ENCODE peak calls at places on chromosome 14, in six cellular contexts. W, R, V, B, O and F are unnamed samples.

GRCh38 chr14:59254911-59255545 is 66.6 kb downstream of the DAAM1 start:
- DNase-seq in O (no peak), W (peak; percentile 93), B (peak; percentile 73), V (peak; percentile 38), R (no peak), F (no peak)

GRCh38 chr14:84080961-84081360 is 1449.0 kb upstream of the FLRT2 start:
- DNase-seq in W (no peak), V (no peak), O (no peak), R (no peak), B (no peak), F (peak; percentile 34)

GRCh38 chr14:94601961-94602391 is 10.2 kb upstream of the SERPINA3 start:
- DNase-seq in B (peak; percentile 94), W (peak; percentile 97), O (no peak), V (peak; percentile 53), R (peak; percentile 71), F (peak; percentile 81)

GRCh38 chr14:69487226-69487625 is 2.7 kb downstream of the PLEKHD1 start:
- DNase-seq in R (no peak), O (no peak), V (no peak), W (no peak), B (no peak), F (no peak)

GRCh38 chr14:94001501-94002396 is 4.6 kb downstream of the CCDC197 start:
- DNase-seq in R (peak; percentile 47), V (peak; percentile 59), W (peak; percentile 75), O (peak; percentile 67), B (peak; percentile 82), F (peak; percentile 86)

GRCh38 chr14:33564774-33565630 is 385.9 kb downstream of the EGLN3 start:
- DNase-seq in O (no peak), V (no peak), W (peak; percentile 81), B (no peak), R (no peak), F (peak; percentile 18)

GRCh38 chr14:74888164-74889158 is 6.7 kb downstream of the DLST start:
- DNase-seq in R (no peak), O (peak; percentile 54), W (no peak), B (no peak), V (no peak), F (no peak)

GRCh38 chr14:60166144-60166543 is 946 bp upstream of the DHRS7 start:
- DNase-seq in O (no peak), B (no peak), R (no peak), V (no peak), W (no peak), F (no peak)

GRCh38 chr14:72657214-72657921 is 236.5 kb downstream of the DPF3 start:
- DNase-seq in O (no peak), R (no peak), V (no peak), W (no peak), B (no peak), F (no peak)

GRCh38 chr14:32620724-32621123 is 291.6 kb downstream of the AKAP6 start:
- DNase-seq in B (no peak), R (no peak), V (no peak), O (no peak), W (no peak), F (peak; percentile 30)

GRCh38 chr14:22626590-22626989 is 17.6 kb downstream of the OR6J1 start:
- DNase-seq in B (no peak), R (no peak), W (no peak), V (no peak), O (no peak), F (no peak)

GRCh38 chr14:94622653-94623421 is 10.6 kb downstream of the SERPINA3 start:
- DNase-seq in R (no peak), W (no peak), B (peak; percentile 25), O (no peak), V (no peak), F (no peak)

GRCh38 chr14:87888136-87888999 is 104.6 kb downstream of the GALC start:
- DNase-seq in V (no peak), W (no peak), O (peak; percentile 61), R (no peak), B (no peak), F (no peak)

GRCh38 chr14:75450381-75451276 is 22.8 kb downstream of the JDP2 start:
- DNase-seq in B (peak; percentile 84), O (no peak), R (peak; percentile 84), W (peak; percentile 24), V (peak; percentile 63), F (no peak)

GRCh38 chr14:71753126-71753830 is 179.0 kb upstream of the RGS6 start:
- DNase-seq in B (peak; percentile 92), R (peak; percentile 63), V (peak; percentile 91), W (peak; percentile 96), O (peak; percentile 85), F (peak; percentile 79)

GRCh38 chr14:74364271-74364880 is 16.1 kb downstream of the VRTN start:
- DNase-seq in W (no peak), B (no peak), V (no peak), R (no peak), O (no peak), F (no peak)

GRCh38 chr14:45491914-45492313 is 238.9 kb upstream of the MIS18BP1 start:
- DNase-seq in B (no peak), R (no peak), V (no peak), O (no peak), W (no peak), F (no peak)

GRCh38 chr14:50775357-50775756 is 55.6 kb downstream of the NIN start:
- DNase-seq in W (peak; percentile 73), V (no peak), R (no peak), O (no peak), B (no peak), F (peak; percentile 83)

GRCh38 chr14:35286707-35287106 is 5.5 kb upstream of the PSMA6 start:
- DNase-seq in R (no peak), O (no peak), B (no peak), V (no peak), W (no peak), F (no peak)

GRCh38 chr14:104370256-104370870 is 209.2 kb upstream of the C14orf180 start:
- DNase-seq in R (peak; percentile 16), B (no peak), O (peak; percentile 74), V (peak; percentile 45), W (no peak), F (no peak)

GRCh38 chr14:48726080-48726642 is 860.0 kb downstream of the RPS29 start:
- DNase-seq in B (no peak), W (peak; percentile 26), V (no peak), R (no peak), O (no peak), F (no peak)

GRCh38 chr14:92651793-92652382 is 96.5 kb downstream of the LGMN start:
- DNase-seq in R (no peak), O (no peak), W (no peak), B (peak; percentile 85), V (peak; percentile 67), F (no peak)

GRCh38 chr14:69333791-69334337 is 64.2 kb downstream of the ERH start:
- DNase-seq in W (no peak), R (no peak), O (no peak), V (no peak), B (no peak), F (no peak)

GRCh38 chr14:31038521-31039166 is 12.5 kb upstream of the STRN3 start:
- DNase-seq in O (no peak), W (peak; percentile 62), B (no peak), V (no peak), R (no peak), F (peak; percentile 36)

DNA sequence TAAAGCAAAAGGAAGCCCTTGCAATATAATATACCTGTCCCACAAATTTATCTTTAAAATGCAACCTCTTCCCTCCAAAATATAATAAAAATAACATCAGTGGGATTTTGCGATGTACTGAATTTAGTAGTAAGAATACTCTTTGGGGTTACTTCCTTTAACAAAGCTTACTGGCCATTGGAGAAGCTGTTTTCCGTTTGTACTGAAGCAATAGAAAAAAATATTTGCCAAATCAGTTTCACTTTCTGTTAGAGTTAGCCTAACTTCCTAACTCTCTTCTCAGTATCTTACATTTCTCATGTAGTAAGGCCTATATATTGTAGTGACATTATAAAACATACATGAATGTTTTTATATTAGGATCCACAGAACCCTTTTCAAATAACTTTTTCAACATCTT is 3.7 kb downstream of the MAX start:
- DNase-seq in B (no peak), W (peak; percentile 41), O (no peak), R (no peak), V (no peak), F (no peak)
- H3K4me3 ChIP-seq in B (peak overlapping the region; percentile 21), W (no peak overlapping the region), O (no peak overlapping the region), R (no peak overlapping the region), V (peak overlapping the region; percentile 22), F (peak overlapping the region; percentile 12)

DNA sequence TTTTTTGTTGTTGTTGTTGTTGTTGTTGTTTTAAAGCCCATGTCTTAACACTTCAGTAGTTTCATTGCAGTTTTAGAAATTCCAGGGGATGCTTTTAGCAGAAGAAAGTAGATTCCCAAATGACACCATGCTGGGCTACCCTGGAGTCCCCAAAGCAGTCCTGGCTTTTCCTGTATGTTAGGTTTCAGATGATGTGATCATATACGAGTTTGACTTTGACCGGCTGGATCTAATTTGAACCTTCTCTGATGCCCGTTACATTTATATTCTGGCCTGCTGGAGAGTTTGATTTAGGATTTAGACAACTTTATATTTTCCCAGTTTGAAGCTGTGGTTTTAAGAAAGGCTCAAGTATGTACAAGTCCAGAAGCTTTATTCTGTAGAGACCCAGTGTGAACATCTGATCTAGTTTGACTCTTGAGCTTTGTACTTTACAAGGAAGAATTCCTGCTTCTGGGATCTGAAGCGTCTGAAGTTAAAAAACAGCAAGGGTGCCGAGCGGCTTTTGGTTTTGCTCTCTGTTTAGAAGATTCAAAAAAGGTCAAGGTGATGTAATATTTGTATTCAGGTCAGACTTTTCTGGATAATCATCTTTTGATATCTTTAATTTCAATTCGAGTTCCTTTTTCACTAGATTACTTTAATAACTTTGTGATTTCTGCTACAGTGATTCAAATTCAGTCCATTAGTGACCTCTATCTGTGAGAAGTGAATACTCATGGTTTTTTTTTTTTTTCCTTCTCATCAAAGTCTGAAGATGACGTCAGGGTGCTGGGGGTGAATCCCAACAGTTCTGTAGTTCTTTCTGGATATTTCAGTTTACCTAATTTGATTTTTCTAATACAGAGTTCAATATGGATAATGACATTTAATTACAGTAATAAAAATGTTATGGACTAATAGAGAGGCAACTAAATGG is 6.2 kb downstream of the FLRT2 start:
- DNase-seq in B (no peak), W (peak; percentile 69), V (no peak), O (no peak), R (no peak), F (peak; percentile 79)
- H3K4me3 ChIP-seq in B (peak overlapping the region; percentile 13), W (peak overlapping the region; percentile 6), V (peak overlapping the region; percentile 10), O (no peak overlapping the region), R (no peak overlapping the region), F (peak overlapping the region; percentile 93)

GRCh38 chr14:102437997-102438922 is 71.3 kb downstream of the ANKRD9 start:
- DNase-seq in R (peak; percentile 85), V (peak; percentile 89), O (peak; percentile 93), W (peak; percentile 86), B (peak; percentile 94), F (peak; percentile 92)
- H3K4me3 ChIP-seq in R (peak overlapping the region; percentile 11), V (peak overlapping the region; percentile 46), O (no peak overlapping the region), W (no peak overlapping the region), B (peak overlapping the region; percentile 23), F (no peak overlapping the region)

GRCh38 chr14:61256826-61257468 is 24.2 kb downstream of the TMEM30B start:
- DNase-seq in B (no peak), V (no peak), R (no peak), O (no peak), W (no peak), F (peak; percentile 26)
- H3K4me3 ChIP-seq in B (no peak overlapping the region), V (no peak overlapping the region), R (no peak overlapping the region), O (no peak overlapping the region), W (no peak overlapping the region), F (no peak overlapping the region)